ENCODE peak calls at places on chromosomes 5 and 9, in five cellular contexts. A is pancreas, L is A549, T is Panc1, R is endothelial cell of umbilical vein. Z is an unnamed sample.

GRCh38 chr5:151214614-151215545 is 9.0 kb downstream of the CCDC69 start:
- DNase-seq in R (no peak), T (no peak), A (no peak), L (no peak), Z (no peak)

GRCh38 chr9:89732952-89733349 is 128.1 kb downstream of the GADD45G start:
- DNase-seq in A (no peak), T (no peak), R (no peak), L (no peak), Z (no peak)

GRCh38 chr9:110555551-110555950 is 24.0 kb downstream of the SVEP1 start:
- DNase-seq in T (no peak), L (no peak), A (no peak), R (peak; percentile 67), Z (no peak)

GRCh38 chr9:16869961-16870605 is 387 bp downstream of the BNC2 start:
- DNase-seq in L (peak; percentile 38), A (no peak), R (peak; percentile 11), T (no peak), Z (peak; percentile 23)

GRCh38 chr5:134236208-134236761 is 10.4 kb upstream of the PPP2CA start:
- DNase-seq in A (no peak), L (no peak), R (no peak), T (no peak), Z (no peak)

GRCh38 chr9:17776735-17777134 is 197.9 kb downstream of the SH3GL2 start:
- DNase-seq in A (peak; percentile 26), R (no peak), T (no peak), L (no peak), Z (no peak)

GRCh38 chr9:115158666-115159481 is 40.9 kb upstream of the TNC start:
- DNase-seq in L (no peak), T (no peak), A (no peak), R (no peak), Z (no peak)

GRCh38 chr9:88535226-88535931 is 401 bp downstream of the NXNL2 start:
- DNase-seq in T (no peak), R (no peak), A (no peak), L (no peak), Z (no peak)

GRCh38 chr5:143001764-143002351 is 231.7 kb downstream of the ARHGAP26 start:
- DNase-seq in L (no peak), A (no peak), T (no peak), R (peak; percentile 54), Z (peak; percentile 16)

GRCh38 chr5:40475546-40475945 is 204.2 kb upstream of the PTGER4 start:
- DNase-seq in A (no peak), L (no peak), T (no peak), R (no peak), Z (no peak)

GRCh38 chr5:159051431-159052281 is 48.1 kb downstream of the EBF1 start:
- DNase-seq in A (peak; percentile 13), T (no peak), L (no peak), R (peak; percentile 5), Z (peak; percentile 23)

GRCh38 chr9:34025811-34026210 is 22.9 kb downstream of the UBAP2 start:
- DNase-seq in T (no peak), A (no peak), R (no peak), L (no peak), Z (no peak)

GRCh38 chr5:33482335-33482734 is 41.6 kb downstream of the TARS1 start:
- DNase-seq in R (no peak), A (no peak), L (no peak), T (no peak), Z (no peak)

GRCh38 chr5:23994581-23995370 is 487.4 kb downstream of the PRDM9 start:
- DNase-seq in A (no peak), L (no peak), T (no peak), R (no peak), Z (peak; percentile 53)

GRCh38 chr9:112174223-112174964 is 703 bp downstream of the SUSD1 start:
- DNase-seq in T (no peak), A (peak; percentile 60), L (peak; percentile 68), R (peak; percentile 35), Z (peak; percentile 73)

GRCh38 chr9:38371495-38371894 is 21.0 kb upstream of the ALDH1B1 start:
- DNase-seq in T (peak; percentile 22), A (peak; percentile 54), L (peak; percentile 64), R (no peak), Z (peak; percentile 63)

GRCh38 chr5:149345892-149346222 is 558 bp downstream of the GRPEL2 start:
- DNase-seq in R (no peak), T (no peak), A (no peak), L (no peak), Z (peak; percentile 52)

GRCh38 chr5:66179297-66180051 is 35.4 kb downstream of the SREK1 start:
- DNase-seq in L (no peak), R (no peak), A (no peak), T (no peak), Z (no peak)

GRCh38 chr9:2116073-2116472 is 100.9 kb downstream of the SMARCA2 start:
- DNase-seq in A (no peak), L (peak; percentile 23), R (peak; percentile 17), T (no peak), Z (peak; percentile 40)

GRCh38 chr5:117652001-117652639 is 1077.5 kb upstream of the SEMA6A start:
- DNase-seq in T (no peak), R (no peak), L (no peak), A (no peak), Z (no peak)

GRCh38 chr9:97853056-97853843 is at the start of gene FOXE1:
- DNase-seq in T (no peak), A (no peak), R (no peak), L (peak; percentile 34), Z (no peak)

GRCh38 chr5:33588654-33589372 is 148.0 kb downstream of the TARS1 start:
- DNase-seq in A (peak; percentile 16), L (peak; percentile 21), T (no peak), R (peak; percentile 23), Z (peak; percentile 24)

GRCh38 chr5:38347040-38347763 is 88.8 kb downstream of the EGFLAM start:
- DNase-seq in A (no peak), R (no peak), L (peak; percentile 9), T (no peak), Z (peak; percentile 20)
- TF ChIP-seq CTCF in A (no peak), R (no peak), L (no peak), T (no peak), Z (no peak)

GRCh38 chr5:74766348-74766886 is 500 bp downstream of the GFM2 start:
- DNase-seq in T (no peak), L (peak; percentile 66), R (peak; percentile 66), A (no peak), Z (peak; percentile 34)
- H3K27ac ChIP-seq in T (peak overlapping the region; percentile 98), L (peak overlapping the region; percentile 90), R (peak overlapping the region; percentile 16), A (peak overlapping the region; percentile 51), Z (peak overlapping the region; percentile 27)

DNA sequence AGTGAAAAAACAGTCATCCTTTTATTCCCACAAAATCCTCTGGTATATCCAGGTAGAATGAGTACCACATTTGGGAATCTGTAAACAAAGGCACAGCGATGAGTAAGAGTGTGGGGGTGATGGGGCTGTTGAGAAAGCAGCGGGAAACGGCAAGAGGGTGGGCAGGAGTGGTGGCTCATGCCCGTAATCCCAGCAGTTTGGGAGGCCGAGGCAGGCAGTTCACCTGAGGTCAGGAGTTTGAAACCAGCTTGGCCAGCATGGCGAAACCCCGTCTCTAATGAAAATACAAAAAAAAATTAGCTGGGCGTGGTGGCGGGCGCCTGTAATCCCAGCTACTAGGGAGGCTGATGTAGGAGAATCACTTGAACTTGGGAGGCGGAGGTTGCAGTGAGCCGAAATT is 43.1 kb downstream of the KLF4 start:
- DNase-seq in R (no peak), T (no peak), L (no peak), A (no peak), Z (no peak)
- TF ChIP-seq CTCF in R (no peak), T (no peak), L (no peak), A (no peak), Z (no peak)

GRCh38 chr9:127187231-127187956 is 65.0 kb upstream of the ANGPTL2 start:
- DNase-seq in R (peak; percentile 95), T (no peak), L (peak; percentile 60), A (no peak), Z (peak; percentile 90)
- H3K27ac ChIP-seq in R (peak overlapping the region; percentile 84), T (no peak overlapping the region), L (peak overlapping the region; percentile 75), A (peak overlapping the region; percentile 29), Z (peak overlapping the region; percentile 67)

GRCh38 chr5:103445426-103446035 is 117.1 kb downstream of the NUDT12 start:
- DNase-seq in L (no peak), T (no peak), R (no peak), A (no peak), Z (no peak)

GRCh38 chr5:103444333-103445038 is 118.1 kb downstream of the NUDT12 start:
- DNase-seq in R (no peak), L (no peak), A (no peak), T (no peak), Z (peak; percentile 45)

GRCh38 chr5:103442756-103443155 is 119.8 kb downstream of the NUDT12 start:
- DNase-seq in T (no peak), A (no peak), R (no peak), L (no peak), Z (no peak)

GRCh38 chr5:103439007-103439406 is 123.6 kb downstream of the NUDT12 start:
- DNase-seq in A (no peak), T (no peak), L (no peak), R (no peak), Z (no peak)

DNA sequence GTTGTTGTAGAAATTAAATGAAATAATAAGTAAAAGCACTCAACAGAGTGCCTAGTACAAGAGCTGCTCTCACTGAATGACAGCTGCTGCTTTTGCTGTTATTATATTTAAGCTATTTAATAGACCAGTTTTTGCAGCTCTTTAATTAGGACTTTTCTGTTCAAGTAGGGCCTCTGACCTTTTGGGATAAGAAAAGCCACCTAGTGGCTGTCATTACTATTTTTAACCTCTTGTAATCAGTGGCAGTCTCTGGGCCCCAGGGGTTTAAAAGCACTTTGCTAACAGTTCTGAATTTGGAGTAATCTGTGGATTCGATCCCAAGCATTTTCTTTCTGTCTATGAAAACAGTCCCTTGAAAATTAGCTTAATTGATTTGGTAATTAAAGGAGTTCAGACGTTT is 121.1 kb downstream of the NUDT12 start:
- DNase-seq in T (no peak), R (no peak), A (no peak), L (no peak), Z (no peak)
- TF ChIP-seq CTCF in T (peak; percentile 19), R (no peak), A (no peak), L (peak; percentile 9), Z (peak; percentile 60)

GRCh38 chr5:43769576-43770352 is 166.8 kb downstream of the NNT start:
- DNase-seq in R (peak; percentile 64), T (no peak), A (no peak), L (no peak), Z (no peak)
- H3K27ac ChIP-seq in R (no peak overlapping the region), T (no peak overlapping the region), A (no peak overlapping the region), L (no peak overlapping the region), Z (no peak overlapping the region)

Z was measured in PC-3.